ENCODE peak calls at places on chromosomes 4 and X, in six cellular contexts. One of them, this sample, is unnamed.

GRCh38 chr4:95549246-95550138 is 719 bp upstream of the UNC5C start:
- DNase-seq in GM12878: peak; percentile 38
- DNase-seq in K562: no peak
- DNase-seq in HepG2: no peak
- DNase-seq in H1: peak; percentile 75
- DNase-seq in GM12891: peak; percentile 46
- DNase-seq in this sample: no peak

GRCh38 chr4:187172340-187172761 is 448.7 kb upstream of the FAT1 start:
- DNase-seq in GM12878: no peak
- DNase-seq in K562: no peak
- DNase-seq in HepG2: no peak
- DNase-seq in H1: no peak
- DNase-seq in GM12891: no peak
- DNase-seq in this sample: no peak

GRCh38 chrX:133414399-133415275 is 652 bp downstream of the GPC4 start:
- DNase-seq in GM12878: no peak
- DNase-seq in K562: no peak
- DNase-seq in HepG2: no peak
- DNase-seq in H1: no peak
- DNase-seq in GM12891: no peak
- DNase-seq in this sample: no peak

GRCh38 chr4:67438975-67439374 is 106.3 kb downstream of the CENPC start:
- DNase-seq in GM12878: no peak
- DNase-seq in K562: no peak
- DNase-seq in HepG2: no peak
- DNase-seq in H1: no peak
- DNase-seq in GM12891: no peak
- DNase-seq in this sample: no peak

GRCh38 chrX:135481696-135482179 is 38.7 kb upstream of the INTS6L start:
- DNase-seq in GM12878: no peak
- DNase-seq in K562: no peak
- DNase-seq in HepG2: no peak
- DNase-seq in H1: no peak
- DNase-seq in GM12891: no peak
- DNase-seq in this sample: no peak

GRCh38 chr4:182975806-182976205 is 58.6 kb upstream of the DCTD start:
- DNase-seq in GM12878: peak; percentile 57
- DNase-seq in K562: peak; percentile 50
- DNase-seq in HepG2: no peak
- DNase-seq in H1: no peak
- DNase-seq in GM12891: no peak
- DNase-seq in this sample: no peak

GRCh38 chr4:182142146-182143085 is 100.8 kb upstream of the TENM3 start:
- DNase-seq in GM12878: no peak
- DNase-seq in K562: no peak
- DNase-seq in HepG2: no peak
- DNase-seq in H1: peak; percentile 84
- DNase-seq in GM12891: no peak
- DNase-seq in this sample: no peak

GRCh38 chr4:38856524-38857337 is at the start of gene TLR6:
- DNase-seq in GM12878: peak; percentile 91
- DNase-seq in K562: peak; percentile 68
- DNase-seq in HepG2: peak; percentile 57
- DNase-seq in H1: peak; percentile 63
- DNase-seq in GM12891: no peak
- DNase-seq in this sample: peak; percentile 19

GRCh38 chrX:31356501-31357263 is 284.8 kb upstream of the FTHL17 start:
- DNase-seq in GM12878: no peak
- DNase-seq in K562: no peak
- DNase-seq in HepG2: peak; percentile 75
- DNase-seq in H1: no peak
- DNase-seq in GM12891: no peak
- DNase-seq in this sample: no peak

GRCh38 chr4:113433536-113434246 is 327.8 kb downstream of the CAMK2D start:
- DNase-seq in GM12878: no peak
- DNase-seq in K562: no peak
- DNase-seq in HepG2: no peak
- DNase-seq in H1: no peak
- DNase-seq in GM12891: no peak
- DNase-seq in this sample: no peak

GRCh38 chr4:162510115-162510514 is 346.3 kb upstream of the FSTL5 start:
- DNase-seq in GM12878: no peak
- DNase-seq in K562: no peak
- DNase-seq in HepG2: no peak
- DNase-seq in H1: no peak
- DNase-seq in GM12891: no peak
- DNase-seq in this sample: no peak

GRCh38 chr4:149845643-149846208 is 30.1 kb upstream of the IQCM start:
- DNase-seq in GM12878: no peak
- DNase-seq in K562: no peak
- DNase-seq in HepG2: no peak
- DNase-seq in H1: no peak
- DNase-seq in GM12891: no peak
- DNase-seq in this sample: no peak

GRCh38 chr4:26226978-26227377 is 93.8 kb upstream of the RBPJ start:
- DNase-seq in GM12878: no peak
- DNase-seq in K562: no peak
- DNase-seq in HepG2: no peak
- DNase-seq in H1: no peak
- DNase-seq in GM12891: no peak
- DNase-seq in this sample: no peak

GRCh38 chr4:108943971-108944370 is 181.1 kb upstream of the ETNPPL start:
- DNase-seq in GM12878: no peak
- DNase-seq in K562: no peak
- DNase-seq in HepG2: no peak
- DNase-seq in H1: no peak
- DNase-seq in GM12891: no peak
- DNase-seq in this sample: no peak

GRCh38 chr4:70994069-70994366 is 569 bp downstream of the DCK start:
- DNase-seq in GM12878: no peak
- DNase-seq in K562: peak; percentile 55
- DNase-seq in HepG2: peak; percentile 15
- DNase-seq in H1: no peak
- DNase-seq in GM12891: no peak
- DNase-seq in this sample: no peak

GRCh38 chr4:73104695-73105094 is 35.2 kb upstream of the COX18 start:
- DNase-seq in GM12878: no peak
- DNase-seq in K562: peak; percentile 9
- DNase-seq in HepG2: no peak
- DNase-seq in H1: no peak
- DNase-seq in GM12891: no peak
- DNase-seq in this sample: no peak

GRCh38 chr4:44145868-44146267 is 302.7 kb downstream of the KCTD8 start:
- DNase-seq in GM12878: no peak
- DNase-seq in K562: no peak
- DNase-seq in HepG2: no peak
- DNase-seq in H1: no peak
- DNase-seq in GM12891: no peak
- DNase-seq in this sample: no peak

GRCh38 chr4:98928131-98928504 is 815 bp downstream of the EIF4E start:
- DNase-seq in GM12878: no peak
- DNase-seq in K562: peak; percentile 85
- DNase-seq in HepG2: peak; percentile 76
- DNase-seq in H1: no peak
- DNase-seq in GM12891: peak; percentile 47
- DNase-seq in this sample: peak; percentile 52

GRCh38 chr4:98932539-98932938 is 3.6 kb upstream of the EIF4E start:
- DNase-seq in GM12878: no peak
- DNase-seq in K562: no peak
- DNase-seq in HepG2: no peak
- DNase-seq in H1: no peak
- DNase-seq in GM12891: no peak
- DNase-seq in this sample: no peak

GRCh38 chr4:98928505-98929340 is at the start of gene EIF4E:
- DNase-seq in GM12878: peak; percentile 96
- DNase-seq in K562: peak; percentile 97
- DNase-seq in HepG2: peak; percentile 98
- DNase-seq in H1: peak; percentile 90
- DNase-seq in GM12891: peak; percentile 71
- DNase-seq in this sample: peak; percentile 77

GRCh38 chr4:98930311-98930865 is 1.5 kb upstream of the EIF4E start:
- DNase-seq in GM12878: no peak
- DNase-seq in K562: no peak
- DNase-seq in HepG2: no peak
- DNase-seq in H1: no peak
- DNase-seq in GM12891: no peak
- DNase-seq in this sample: no peak

DNA sequence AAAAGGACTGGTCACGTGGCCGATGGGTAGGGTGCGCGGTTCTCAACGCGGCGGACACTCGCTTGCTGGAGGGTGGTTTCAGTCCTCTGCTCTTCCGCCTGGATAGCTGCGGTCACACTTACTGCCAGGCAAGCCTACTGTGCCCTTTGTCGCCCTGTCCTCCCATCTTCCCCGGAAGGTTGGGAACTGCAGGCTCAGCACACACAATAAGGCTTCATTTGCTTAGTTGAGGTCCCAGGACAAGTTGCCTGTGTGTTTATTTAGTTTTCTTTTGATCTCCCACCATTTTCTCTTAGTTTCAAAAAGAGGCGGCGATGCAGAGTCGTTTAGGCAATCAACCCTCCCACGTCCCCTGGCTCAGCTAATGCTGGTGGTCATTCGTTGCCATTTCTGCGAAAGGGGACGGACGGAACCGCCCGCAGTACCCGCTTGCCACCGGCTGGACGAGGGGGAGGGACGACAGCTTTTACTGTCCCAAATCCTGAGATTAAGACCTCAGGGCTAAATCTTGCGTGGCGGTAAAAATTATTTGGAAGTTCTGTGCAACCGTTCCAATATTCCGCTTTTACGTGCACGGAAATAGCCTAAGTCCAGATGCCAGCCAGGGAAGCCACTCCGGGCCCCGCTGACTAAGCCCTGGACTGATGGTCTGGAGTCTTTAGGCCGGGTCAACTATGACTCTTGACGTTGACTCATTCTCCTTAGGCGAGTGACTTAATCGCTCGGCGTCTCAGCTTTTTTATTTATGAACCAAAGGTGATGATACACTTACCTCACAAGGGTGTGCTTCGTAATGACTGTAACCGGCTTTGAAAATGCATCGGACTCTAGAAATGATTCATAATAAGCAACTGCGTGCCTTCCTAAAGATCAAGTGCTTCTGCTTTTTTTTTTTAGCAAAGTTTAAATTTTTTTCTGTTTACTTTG is 671 bp upstream of the EIF4E start:
- DNase-seq in GM12878: peak; percentile 78
- DNase-seq in K562: peak; percentile 77
- DNase-seq in HepG2: peak; percentile 40
- DNase-seq in H1: peak; percentile 54
- DNase-seq in GM12891: peak; percentile 26
- DNase-seq in this sample: peak; percentile 30
- TF ChIP-seq POLR2A in GM12878: peak; percentile 72
- TF ChIP-seq POLR2A in K562: peak; percentile 91
- TF ChIP-seq POLR2A in HepG2: peak; percentile 91
- TF ChIP-seq POLR2A in H1: peak; percentile 86
- TF ChIP-seq POLR2A in GM12891: peak; percentile 79
- TF ChIP-seq POLR2A in this sample: peak; percentile 76

DNA sequence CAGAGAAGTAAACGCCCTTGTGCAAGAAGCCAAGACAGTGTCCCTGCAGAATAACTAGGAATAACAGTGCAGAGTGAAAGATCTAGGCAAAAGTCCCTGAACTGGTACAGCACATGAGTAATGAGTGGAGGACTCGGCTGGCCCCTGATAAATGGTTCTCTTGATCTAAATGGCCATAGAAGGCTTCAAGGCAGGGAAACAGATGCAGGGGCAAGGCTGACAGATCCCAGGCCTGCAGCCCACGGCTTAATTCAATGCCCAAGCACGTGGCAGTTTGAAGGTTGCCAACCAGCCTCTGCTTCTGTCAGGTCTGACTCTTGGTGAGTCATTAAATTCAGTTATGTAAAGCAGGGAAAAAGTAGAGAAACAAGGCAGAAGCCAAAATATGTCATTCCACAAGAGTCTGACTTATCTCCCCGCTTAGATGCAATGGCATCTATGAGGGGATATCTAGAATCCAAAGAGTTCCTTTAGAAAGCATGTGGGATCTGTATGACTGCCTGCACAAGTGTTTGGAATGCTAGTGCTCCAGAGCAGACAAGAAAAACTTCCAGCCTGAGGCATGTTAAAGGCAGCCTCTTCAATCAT is 121.3 kb downstream of the PRDM5 start:
- DNase-seq in GM12878: no peak
- DNase-seq in K562: no peak
- DNase-seq in HepG2: no peak
- DNase-seq in H1: no peak
- DNase-seq in GM12891: no peak
- DNase-seq in this sample: no peak
- TF ChIP-seq TAF1 in GM12878: no peak
- TF ChIP-seq TAF1 in K562: no peak
- TF ChIP-seq TAF1 in HepG2: no peak
- TF ChIP-seq TAF1 in H1: no peak
- TF ChIP-seq TAF1 in GM12891: no peak
- TF ChIP-seq TAF1 in this sample: no peak

GRCh38 chr4:96675916-96676315 is 836.0 kb downstream of the PDHA2 start:
- DNase-seq in GM12878: no peak
- DNase-seq in K562: no peak
- DNase-seq in HepG2: no peak
- DNase-seq in H1: no peak
- DNase-seq in GM12891: no peak
- DNase-seq in this sample: no peak

GRCh38 chr4:96676754-96677435 is 837.0 kb downstream of the PDHA2 start:
- DNase-seq in GM12878: no peak
- DNase-seq in K562: no peak
- DNase-seq in HepG2: no peak
- DNase-seq in H1: no peak
- DNase-seq in GM12891: no peak
- DNase-seq in this sample: no peak

GRCh38 chr4:96675420-96675819 is 835.5 kb downstream of the PDHA2 start:
- DNase-seq in GM12878: no peak
- DNase-seq in K562: no peak
- DNase-seq in HepG2: no peak
- DNase-seq in H1: no peak
- DNase-seq in GM12891: no peak
- DNase-seq in this sample: no peak

GRCh38 chr4:96677499-96677898 is 837.6 kb downstream of the PDHA2 start:
- DNase-seq in GM12878: no peak
- DNase-seq in K562: no peak
- DNase-seq in HepG2: no peak
- DNase-seq in H1: no peak
- DNase-seq in GM12891: no peak
- DNase-seq in this sample: no peak
- TF ChIP-seq POLR2AphosphoS5 in GM12878: no peak
- TF ChIP-seq POLR2AphosphoS5 in K562: no peak
- TF ChIP-seq POLR2AphosphoS5 in HepG2: no peak
- TF ChIP-seq POLR2AphosphoS5 in H1: no peak
- TF ChIP-seq POLR2AphosphoS5 in GM12891: no peak
- TF ChIP-seq POLR2AphosphoS5 in this sample: no peak

GRCh38 chr4:2402453-2402852 is 16.0 kb downstream of the ZFYVE28 start:
- DNase-seq in GM12878: no peak
- DNase-seq in K562: no peak
- DNase-seq in HepG2: no peak
- DNase-seq in H1: no peak
- DNase-seq in GM12891: no peak
- DNase-seq in this sample: no peak
- TF ChIP-seq POLR2A in GM12878: no peak
- TF ChIP-seq POLR2A in K562: no peak
- TF ChIP-seq POLR2A in HepG2: no peak
- TF ChIP-seq POLR2A in H1: no peak
- TF ChIP-seq POLR2A in GM12891: no peak
- TF ChIP-seq POLR2A in this sample: no peak